ENCODE peak calls at places on chromosomes 1 and 21, in nine cellular contexts. Q is heart right ventricle, V is colonic mucosa, F is cardiac muscle cell, L is PC-9, Y is endodermal cell, W is adrenal gland, J is hepatocyte, X is right atrium auricular region. R is an unnamed sample.

GRCh38 chr1:53278294-53278693 is 40.0 kb upstream of the MAGOH start:
- DNase-seq in Y (peak; percentile 87), X (peak; percentile 62), L (peak; percentile 63), V (peak; percentile 57), F (peak; percentile 40), J (peak; percentile 73), Q (peak; percentile 40), W (peak; percentile 57), R (no peak)

GRCh38 chr1:244851546-244852231 is 12.7 kb downstream of the HNRNPU start:
- DNase-seq in V (no peak), Y (no peak), J (no peak), L (no peak), F (no peak), Q (no peak), W (peak; percentile 52), X (no peak), R (no peak)

GRCh38 chr1:100622037-100622436 is 84.1 kb downstream of the GPR88 start:
- DNase-seq in L (peak; percentile 44), F (peak; percentile 97), W (peak; percentile 23), X (peak; percentile 61), V (no peak), J (peak; percentile 36), Q (no peak), Y (peak; percentile 70), R (no peak)

GRCh38 chr1:159430985-159431384 is 1.0 kb upstream of the OR10J4 start:
- DNase-seq in Q (no peak), Y (no peak), J (no peak), V (no peak), F (no peak), X (no peak), W (no peak), L (no peak), R (no peak)

GRCh38 chr1:29983366-29983765 is 740.0 kb downstream of the MATN1 start:
- DNase-seq in Q (no peak), F (no peak), J (no peak), W (no peak), V (no peak), X (peak; percentile 32), Y (peak; percentile 38), L (no peak), R (no peak)

GRCh38 chr1:221987860-221988520 is 246.1 kb upstream of the DUSP10 start:
- DNase-seq in X (no peak), Y (peak; percentile 38), V (no peak), L (no peak), F (peak; percentile 59), Q (no peak), W (no peak), J (no peak), R (no peak)

GRCh38 chr1:58781541-58782307 is 2.1 kb downstream of the JUN start:
- DNase-seq in W (peak; percentile 77), X (peak; percentile 71), F (peak; percentile 85), Q (peak; percentile 78), V (peak; percentile 72), L (peak; percentile 69), Y (peak; percentile 66), J (peak; percentile 80), R (peak; percentile 37)

GRCh38 chr21:42367379-42368165 is 1.2 kb upstream of the TFF1 start:
- DNase-seq in Q (no peak), L (no peak), Y (no peak), X (no peak), W (no peak), J (no peak), F (no peak), V (no peak), R (no peak)

GRCh38 chr1:111895456-111895855 is 94.0 kb downstream of the KCND3 start:
- DNase-seq in Q (no peak), L (no peak), X (no peak), J (no peak), V (no peak), F (no peak), W (no peak), Y (peak; percentile 50), R (no peak)

GRCh38 chr1:113255038-113255727 is 135.1 kb upstream of the MAGI3 start:
- DNase-seq in J (no peak), Y (no peak), F (no peak), V (no peak), Q (no peak), L (no peak), X (no peak), W (no peak), R (no peak)

GRCh38 chr1:53878492-53879105 is 11.0 kb downstream of the YIPF1 start:
- DNase-seq in L (no peak), X (no peak), Y (no peak), Q (no peak), J (peak; percentile 73), F (peak; percentile 72), W (no peak), V (no peak), R (peak; percentile 49)

GRCh38 chr1:205791568-205792180 is 16.4 kb upstream of the RAB29 start:
- DNase-seq in Y (peak; percentile 88), Q (peak; percentile 67), V (peak; percentile 71), J (peak; percentile 77), X (no peak), F (peak; percentile 64), L (peak; percentile 63), W (peak; percentile 60), R (peak; percentile 56)

GRCh38 chr1:119899321-119899720 is 3.0 kb upstream of the ADAM30 start:
- DNase-seq in Q (no peak), L (no peak), W (no peak), X (no peak), F (no peak), J (no peak), Y (no peak), V (no peak), R (no peak)

GRCh38 chr1:108597041-108597440 is 37.1 kb downstream of the EEIG2 start:
- DNase-seq in V (no peak), J (no peak), Y (no peak), Q (no peak), W (no peak), L (no peak), F (no peak), X (no peak), R (no peak)

GRCh38 chr1:244881552-244882280 is 17.4 kb upstream of the HNRNPU start:
- DNase-seq in V (no peak), X (no peak), Y (peak; percentile 73), W (no peak), Q (no peak), J (no peak), F (no peak), L (no peak), R (no peak)

GRCh38 chr21:27622636-27623035 is 655.7 kb upstream of the ADAMTS5 start:
- DNase-seq in W (no peak), L (no peak), Q (no peak), V (no peak), J (no peak), X (no peak), F (no peak), Y (no peak), R (no peak)

GRCh38 chr1:77281491-77282186 is at the start of gene AK5:
- DNase-seq in V (peak; percentile 19), F (peak; percentile 70), Y (no peak), Q (no peak), L (peak; percentile 41), X (no peak), J (peak; percentile 61), W (peak; percentile 23), R (no peak)

GRCh38 chr1:228285661-228286504 is 78.0 kb downstream of the OBSCN start:
- DNase-seq in V (no peak), W (no peak), F (no peak), X (no peak), J (no peak), Q (no peak), Y (peak; percentile 34), L (no peak), R (no peak)

DNA sequence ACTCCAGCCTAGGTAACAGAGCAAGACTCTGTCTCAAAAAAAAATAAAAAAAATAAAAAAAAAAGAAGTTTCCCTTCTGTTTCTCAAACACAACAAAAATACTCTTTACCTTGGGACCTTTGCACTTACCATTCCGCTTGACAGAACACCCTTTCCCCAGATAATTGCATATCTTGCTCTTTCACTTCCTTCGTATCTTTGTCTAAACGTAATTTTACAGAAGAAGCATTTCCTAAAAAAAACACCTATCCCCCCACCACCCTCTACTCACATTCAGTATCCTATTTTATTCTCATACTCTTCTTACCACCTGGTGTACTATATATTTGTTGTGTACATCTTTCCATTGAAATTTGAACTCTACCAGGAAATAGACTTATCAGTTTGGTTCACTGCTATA is 32.7 kb downstream of the ASH1L start:
- DNase-seq in J (no peak), X (no peak), W (no peak), Q (no peak), Y (no peak), L (no peak), F (no peak), V (no peak), R (no peak)
- H3K4me1 ChIP-seq in J (no peaks in the 10 kb centered on the region), X (peaks cover 17% of the 10 kb centered on the region), W (peaks cover 61% of the 10 kb centered on the region), Q (peaks cover 13% of the 10 kb centered on the region), Y (no peaks in the 10 kb centered on the region), L (no peaks in the 10 kb centered on the region), F (no peaks in the 10 kb centered on the region), V (no peaks in the 10 kb centered on the region), R (peaks cover 7% of the 10 kb centered on the region)

GRCh38 chr1:176791911-176792310 is 328.9 kb downstream of the PAPPA2 start:
- DNase-seq in X (no peak), J (no peak), F (no peak), L (no peak), W (no peak), Q (no peak), V (no peak), Y (no peak), R (no peak)
- H3K36me3 ChIP-seq in X (no peaks in the 10 kb centered on the region), J (no peaks in the 10 kb centered on the region), F (no peaks in the 10 kb centered on the region), L (no peaks in the 10 kb centered on the region), W (no peaks in the 10 kb centered on the region), Q (no peaks in the 10 kb centered on the region), V (no peaks in the 10 kb centered on the region), Y (no peaks in the 10 kb centered on the region), R (no peaks in the 10 kb centered on the region)

GRCh38 chr1:2930016-2930815 is 91.1 kb upstream of the ACTRT2 start:
- DNase-seq in Y (no peak), L (no peak), J (no peak), Q (no peak), V (no peak), F (no peak), W (no peak), X (no peak), R (no peak)
- H3K4me1 ChIP-seq in Y (no peaks in the 10 kb centered on the region), L (no peaks in the 10 kb centered on the region), J (no peaks in the 10 kb centered on the region), Q (no peaks in the 10 kb centered on the region), V (no peaks in the 10 kb centered on the region), F (no peaks in the 10 kb centered on the region), W (no peaks in the 10 kb centered on the region), X (no peaks in the 10 kb centered on the region), R (no peaks in the 10 kb centered on the region)

GRCh38 chr1:160814316-160814715 is 18.3 kb downstream of the LY9 start:
- DNase-seq in F (no peak), X (no peak), V (no peak), Y (no peak), W (no peak), L (no peak), J (no peak), Q (no peak), R (no peak)
- H3K36me3 ChIP-seq in F (no peaks in the 10 kb centered on the region), X (no peaks in the 10 kb centered on the region), V (no peaks in the 10 kb centered on the region), Y (no peaks in the 10 kb centered on the region), W (no peaks in the 10 kb centered on the region), L (no peaks in the 10 kb centered on the region), J (no peaks in the 10 kb centered on the region), Q (no peaks in the 10 kb centered on the region), R (no peaks in the 10 kb centered on the region)

GRCh38 chr1:94103608-94104007 is 17.3 kb downstream of the ABCA4 start:
- DNase-seq in Y (peak; percentile 39), F (no peak), L (no peak), J (no peak), W (no peak), V (no peak), Q (no peak), X (no peak), R (no peak)
- H3K4me1 ChIP-seq in Y (peaks cover 19% of the 10 kb centered on the region), F (peaks cover 4% of the 10 kb centered on the region), L (peaks cover 60% of the 10 kb centered on the region), J (peaks cover 41% of the 10 kb centered on the region), W (no peaks in the 10 kb centered on the region), V (no peaks in the 10 kb centered on the region), Q (no peaks in the 10 kb centered on the region), X (no peaks in the 10 kb centered on the region), R (peaks cover 58% of the 10 kb centered on the region)

R was measured in Caco-2.